ENCODE peak calls at places on chromosome 4, in four cellular contexts. A is PC-3, H is pancreas, E is mucosa of descending colon. S is an unnamed sample.

GRCh38 chr4:154490261-154490588 is 1.4 kb downstream of the DCHS2 start:
- DNase-seq in A (no peak), H (peak), E (no peak), S (no peak)

GRCh38 chr4:15695240-15695699 is 7.6 kb upstream of the BST1 start:
- DNase-seq in A (peak), H (no peak), E (no peak), S (no peak)

GRCh38 chr4:107072836-107073736 is 37.0 kb upstream of the DKK2 start:
- DNase-seq in A (no peak), H (peak), E (no peak), S (no peak)

GRCh38 chr4:5965225-5965624 is 53.0 kb downstream of the C4orf50 start:
- DNase-seq in A (no peak), H (no peak), E (no peak), S (no peak)

GRCh38 chr4:140149851-140150635 is 3.9 kb downstream of the MAML3 start:
- DNase-seq in A (peak), H (peak), E (peak), S (no peak)

GRCh38 chr4:60805500-60806313 is 394.4 kb upstream of the ADGRL3 start:
- DNase-seq in A (peak), H (no peak), E (no peak), S (no peak)

GRCh38 chr4:141705747-141706377 is 69.5 kb downstream of the IL15 start:
- DNase-seq in A (no peak), H (no peak), E (no peak), S (no peak)

GRCh38 chr4:48345542-48345941 is 4.2 kb downstream of the SLAIN2 start:
- DNase-seq in A (no peak), H (no peak), E (no peak), S (no peak)

GRCh38 chr4:150119492-150119891 is 41.2 kb downstream of the DCLK2 start:
- DNase-seq in A (peak), H (no peak), E (no peak), S (no peak)

GRCh38 chr4:89296399-89296798 is 11.2 kb downstream of the GPRIN3 start:
- DNase-seq in A (no peak), H (no peak), E (no peak), S (no peak)

GRCh38 chr4:76585897-76586360 is 150.9 kb downstream of the SHROOM3 start:
- DNase-seq in A (peak), H (peak), E (peak), S (no peak)
- TF ChIP-seq CTCF in A (peak), H (no peak), E (no peak), S (no peak)

GRCh38 chr4:8131210-8131609 is 27.4 kb downstream of the ABLIM2 start:
- DNase-seq in A (no peak), H (peak), E (no peak), S (no peak)
- H3K4me3 ChIP-seq in A (no peak), H (no peak), E (no peak), S (no peak)

DNA sequence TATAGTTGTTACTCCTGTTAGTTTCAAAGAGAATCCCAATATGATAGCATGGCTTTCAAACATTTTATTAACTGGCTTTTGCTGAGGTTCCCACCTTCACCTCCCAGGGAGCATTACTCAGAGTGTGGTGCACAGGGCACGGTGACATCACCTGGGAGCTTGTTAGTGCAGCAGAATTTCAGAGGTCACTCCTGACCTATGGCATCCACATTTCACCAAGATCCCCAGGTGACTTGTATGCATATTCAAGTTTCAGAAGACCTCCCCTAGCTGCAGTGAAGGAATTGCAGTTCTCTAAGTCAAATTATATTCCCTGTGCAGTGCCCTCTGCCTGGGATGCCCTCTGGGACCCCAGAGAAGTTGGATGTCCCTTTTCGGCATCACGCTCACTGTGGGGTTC is 29.7 kb upstream of the LNX1 start:
- DNase-seq in A (peak), H (no peak), E (no peak), S (no peak)
- TF ChIP-seq CTCF in A (peak), H (no peak), E (no peak), S (no peak)

GRCh38 chr4:152699313-152699712 is 19.5 kb upstream of the TMEM154 start:
- DNase-seq in A (no peak), H (no peak), E (no peak), S (no peak)
- H3K4me3 ChIP-seq in A (no peak), H (no peak), E (no peak), S (no peak)